ENCODE peak calls at places on chromosome 4, in seven cellular contexts. G, J, U, B, I, K and O are unnamed samples.

GRCh38 chr4:2862528-2862927 is 18.9 kb downstream of the ADD1 start:
- DNase-seq in G (no peak), J (no peak), U (no peak), B (peak), I (no peak), K (no peak), O (no peak)

GRCh38 chr4:40515398-40516293 is 114.0 kb downstream of the RBM47 start:
- DNase-seq in G (no peak), J (no peak), U (no peak), B (peak), I (peak), K (no peak), O (no peak)

GRCh38 chr4:25859429-25860148 is 3.2 kb downstream of the SEL1L3 start:
- DNase-seq in G (no peak), J (no peak), U (peak), B (no peak), I (no peak), K (no peak), O (no peak)

GRCh38 chr4:181043486-181043885 is 1199.7 kb upstream of the TENM3 start:
- DNase-seq in G (no peak), J (no peak), U (no peak), B (no peak), I (no peak), K (no peak), O (no peak)

GRCh38 chr4:1505511-1506451 is 99.5 kb upstream of the NKX1-1 start:
- DNase-seq in G (no peak), J (no peak), U (no peak), B (no peak), I (no peak), K (peak), O (no peak)

GRCh38 chr4:6468376-6468775 is 4.0 kb downstream of the PPP2R2C start:
- DNase-seq in G (no peak), J (no peak), U (no peak), B (no peak), I (no peak), K (peak), O (no peak)

GRCh38 chr4:149781150-149781549 is 34.5 kb downstream of the IQCM start:
- DNase-seq in G (no peak), J (no peak), U (peak), B (no peak), I (no peak), K (no peak), O (no peak)

GRCh38 chr4:190015538-190016368 is 11.3 kb downstream of the FRG2 start:
- DNase-seq in G (no peak), J (no peak), U (no peak), B (no peak), I (no peak), K (peak), O (no peak)

GRCh38 chr4:38730830-38731646 is 51.8 kb downstream of the TLR10 start:
- DNase-seq in G (peak), J (peak), U (peak), B (peak), I (peak), K (peak), O (no peak)

GRCh38 chr4:61443813-61444510 is 243.8 kb downstream of the ADGRL3 start:
- DNase-seq in G (no peak), J (no peak), U (peak), B (peak), I (no peak), K (no peak), O (no peak)

GRCh38 chr4:109998867-109999303 is 86.2 kb downstream of the EGF start:
- DNase-seq in G (no peak), J (peak), U (peak), B (peak), I (no peak), K (no peak), O (no peak)

GRCh38 chr4:147480891-147481576 is at the start of gene EDNRA:
- DNase-seq in G (no peak), J (no peak), U (peak), B (no peak), I (no peak), K (peak), O (no peak)

GRCh38 chr4:186190456-186191265 is 706 bp upstream of the CYP4V2 start:
- DNase-seq in G (peak), J (no peak), U (peak), B (peak), I (peak), K (peak), O (no peak)

GRCh38 chr4:88446124-88446523 is 10.8 kb upstream of the HERC5 start:
- DNase-seq in G (no peak), J (no peak), U (peak), B (no peak), I (no peak), K (no peak), O (no peak)

GRCh38 chr4:2472187-2472586 is 3.3 kb downstream of the RNF4 start:
- DNase-seq in G (no peak), J (no peak), U (peak), B (no peak), I (no peak), K (no peak), O (no peak)

GRCh38 chr4:165677081-165677480 is 196.0 kb upstream of the TLL1 start:
- DNase-seq in G (no peak), J (no peak), U (no peak), B (no peak), I (no peak), K (no peak), O (no peak)

GRCh38 chr4:100424376-100424775 is 93.4 kb downstream of the EMCN start:
- DNase-seq in G (no peak), J (no peak), U (no peak), B (no peak), I (no peak), K (peak), O (no peak)

GRCh38 chr4:171924761-171925376 is 111.7 kb downstream of the GALNTL6 start:
- DNase-seq in G (no peak), J (no peak), U (no peak), B (no peak), I (no peak), K (no peak), O (no peak)

GRCh38 chr4:19381068-19381467 is 870.6 kb upstream of the SLIT2 start:
- DNase-seq in G (no peak), J (no peak), U (peak), B (peak), I (no peak), K (no peak), O (no peak)

GRCh38 chr4:2800691-2801596 is 8.1 kb downstream of the SH3BP2 start:
- DNase-seq in G (no peak), J (no peak), U (no peak), B (no peak), I (no peak), K (peak), O (no peak)

GRCh38 chr4:126404549-126404948 is 1089.8 kb downstream of the FAT4 start:
- DNase-seq in G (no peak), J (no peak), U (peak), B (no peak), I (no peak), K (no peak), O (no peak)

GRCh38 chr4:170272959-170273358 is 183.2 kb upstream of the AADAT start:
- DNase-seq in G (no peak), J (no peak), U (no peak), B (no peak), I (no peak), K (no peak), O (no peak)

GRCh38 chr4:4216668-4217067 is 10.1 kb downstream of the OTOP1 start:
- DNase-seq in G (no peak), J (no peak), U (peak), B (peak), I (no peak), K (no peak), O (peak)

GRCh38 chr4:110953898-110954297 is 331.0 kb upstream of the PITX2 start:
- DNase-seq in G (no peak), J (no peak), U (no peak), B (no peak), I (no peak), K (no peak), O (no peak)

GRCh38 chr4:70704333-70705145 is 16.2 kb downstream of the UTP3 start:
- DNase-seq in G (no peak), J (peak), U (peak), B (peak), I (peak), K (peak), O (no peak)

GRCh38 chr4:181416966-181417365 is 826.2 kb upstream of the TENM3 start:
- DNase-seq in G (no peak), J (no peak), U (no peak), B (no peak), I (no peak), K (no peak), O (no peak)

GRCh38 chr4:187608001-187608421 is 387.6 kb upstream of the ZFP42 start:
- DNase-seq in G (no peak), J (no peak), U (peak), B (no peak), I (no peak), K (no peak), O (no peak)

GRCh38 chr4:150176559-150176958 is 98.3 kb downstream of the DCLK2 start:
- DNase-seq in G (no peak), J (peak), U (peak), B (no peak), I (no peak), K (no peak), O (peak)

GRCh38 chr4:44146516-44146915 is 302.1 kb downstream of the KCTD8 start:
- DNase-seq in G (no peak), J (no peak), U (no peak), B (no peak), I (no peak), K (no peak), O (peak)

GRCh38 chr4:128793859-128794667 is 15.4 kb upstream of the JADE1 start:
- DNase-seq in G (no peak), J (no peak), U (peak), B (no peak), I (no peak), K (no peak), O (no peak)

GRCh38 chr4:24808261-24808660 is 12.9 kb downstream of the SOD3 start:
- DNase-seq in G (no peak), J (no peak), U (no peak), B (no peak), I (no peak), K (no peak), O (no peak)